ENCODE peak calls at places on chromosomes 3 and 15, in nine cellular contexts. M is progenitor cell of endocrine pancreas; U is heart right ventricle; H is cardiac muscle cell; R is activated CD4-positive, alpha-beta T cell treated with anti-CD3 and anti-CD28 coated beads for 48 hours; B is NAMALWA; C is non-pigmented ciliary epithelial cell; Y is midbrain; I is breast epithelium. O is an unnamed sample.

GRCh38 chr3:141575879-141576743 is 89.3 kb downstream of the RASA2 start:
- DNase-seq in C (no peak), Y (peak; percentile 3), R (no peak), M (no peak), B (peak; percentile 64), U (no peak), H (peak; percentile 8), I (no peak), O (peak; percentile 42)

GRCh38 chr3:45211466-45212094 is 14.5 kb downstream of the TMEM158 start:
- DNase-seq in M (no peak), Y (no peak), U (no peak), C (no peak), I (no peak), B (no peak), H (no peak), R (no peak), O (no peak)

GRCh38 chr15:90845201-90845949 is 23.0 kb upstream of the FURIN start:
- DNase-seq in Y (no peak), C (peak; percentile 67), B (peak; percentile 41), U (no peak), M (no peak), H (no peak), I (no peak), R (peak; percentile 81), O (peak; percentile 50)

GRCh38 chr15:64096486-64097431 is 977 bp downstream of the SNX1 start:
- DNase-seq in B (peak; percentile 62), Y (no peak), M (no peak), C (no peak), R (no peak), H (peak; percentile 5), U (no peak), I (no peak), O (peak; percentile 64)

GRCh38 chr15:36994809-36995208 is 105.5 kb downstream of the MEIS2 start:
- DNase-seq in U (no peak), Y (no peak), M (no peak), I (no peak), R (no peak), H (no peak), C (no peak), B (no peak), O (no peak)

GRCh38 chr3:24299801-24300626 is 194.6 kb downstream of the THRB start:
- DNase-seq in I (no peak), U (no peak), Y (no peak), R (no peak), B (no peak), H (no peak), C (no peak), M (no peak), O (no peak)

GRCh38 chr15:48395532-48396011 is 64.3 kb downstream of the DUT start:
- DNase-seq in M (no peak), H (no peak), Y (no peak), U (peak; percentile 33), C (no peak), R (no peak), I (no peak), B (no peak), O (no peak)

GRCh38 chr3:148269816-148270215 is 427.9 kb upstream of the AGTR1 start:
- DNase-seq in Y (peak; percentile 88), I (no peak), B (no peak), R (no peak), M (no peak), C (no peak), H (no peak), U (no peak), O (no peak)

GRCh38 chr3:39286771-39287170 is 6.9 kb upstream of the CX3CR1 start:
- DNase-seq in Y (no peak), C (no peak), M (no peak), U (no peak), H (no peak), I (no peak), B (no peak), R (no peak), O (no peak)

GRCh38 chr3:172787746-172788145 is 37.2 kb downstream of the ECT2 start:
- DNase-seq in I (no peak), U (no peak), H (no peak), M (no peak), C (peak; percentile 22), Y (no peak), R (no peak), B (no peak), O (no peak)

GRCh38 chr3:9779721-9780450 is 10.1 kb upstream of the CAMK1 start:
- DNase-seq in I (no peak), C (no peak), B (peak; percentile 54), Y (peak; percentile 42), R (peak; percentile 37), U (no peak), M (no peak), H (no peak), O (peak; percentile 99)

GRCh38 chr3:156633335-156633734 is 41.1 kb upstream of the TIPARP start:
- DNase-seq in C (no peak), M (no peak), U (peak; percentile 16), Y (no peak), I (no peak), B (no peak), H (no peak), R (no peak), O (no peak)

GRCh38 chr3:142863965-142864924 is 24.6 kb downstream of the PCOLCE2 start:
- DNase-seq in R (no peak), H (no peak), I (no peak), U (no peak), C (no peak), Y (no peak), M (no peak), B (no peak), O (peak; percentile 44)

GRCh38 chr3:185595520-185595919 is 9.4 kb downstream of the SENP2 start:
- DNase-seq in M (no peak), I (no peak), B (peak; percentile 67), H (no peak), U (no peak), Y (no peak), R (no peak), C (no peak), O (peak; percentile 31)

GRCh38 chr15:77228831-77229230 is 157.9 kb upstream of the TSPAN3 start:
- DNase-seq in I (no peak), R (no peak), C (no peak), U (no peak), B (no peak), Y (no peak), H (no peak), M (no peak), O (peak; percentile 64)

GRCh38 chr3:105518806-105519418 is 152.2 kb downstream of the ALCAM start:
- DNase-seq in U (no peak), C (no peak), H (peak; percentile 72), R (peak; percentile 14), M (peak; percentile 10), Y (peak; percentile 90), B (peak; percentile 79), I (no peak), O (peak; percentile 87)

GRCh38 chr3:124451655-124452317 is 278.5 kb upstream of the UMPS start:
- DNase-seq in Y (no peak), U (no peak), B (no peak), M (no peak), R (no peak), C (no peak), H (no peak), I (no peak), O (no peak)

GRCh38 chr15:32119694-32120330 is 89.5 kb downstream of the CHRNA7 start:
- DNase-seq in I (no peak), C (no peak), U (no peak), M (no peak), H (no peak), B (no peak), R (no peak), Y (no peak), O (no peak)

O was measured in KBM-7.